ENCODE peak calls at places on chromosomes 11 and 22, in five cellular contexts. G is neural progenitor cell, V is osteoblast, Z is psoas muscle, O is SJSA1. A is an unnamed sample.

GRCh38 chr11:75346912-75347647 is 4.4 kb downstream of the ARRB1 start:
- DNase-seq in O (no peak), V (peak), G (no peak), Z (peak), A (no peak)

GRCh38 chr22:43317252-43317651 is 25.9 kb downstream of the SCUBE1 start:
- DNase-seq in V (no peak), Z (no peak), G (no peak), O (no peak), A (no peak)

GRCh38 chr11:83472831-83473230 is 186.7 kb upstream of the CCDC90B start:
- DNase-seq in G (no peak), V (no peak), O (no peak), Z (no peak), A (no peak)

GRCh38 chr11:65777821-65778361 is 2.9 kb downstream of the AP5B1 start:
- DNase-seq in G (no peak), V (peak), Z (no peak), O (peak), A (peak)

GRCh38 chr11:126871792-126872191 is 128.8 kb downstream of the KIRREL3 start:
- DNase-seq in V (no peak), Z (no peak), O (no peak), G (no peak), A (no peak)

GRCh38 chr22:23240639-23241389 is 60.5 kb downstream of the BCR start:
- DNase-seq in V (no peak), G (peak), O (no peak), Z (no peak), A (peak)

GRCh38 chr11:124719534-124719933 is 20.2 kb upstream of the NRGN start:
- DNase-seq in V (no peak), O (no peak), Z (no peak), G (no peak), A (no peak)

GRCh38 chr22:50528682-50529415 is 963 bp downstream of the TYMP start:
- DNase-seq in O (no peak), Z (no peak), G (no peak), V (peak), A (no peak)

GRCh38 chr11:90705661-90706060 is 482.8 kb upstream of the CHORDC1 start:
- DNase-seq in O (no peak), V (no peak), G (no peak), Z (no peak), A (no peak)

GRCh38 chr11:32893091-32893946 is 708 bp downstream of the QSER1 start:
- DNase-seq in V (peak), G (peak), Z (peak), O (peak), A (peak)

GRCh38 chr22:36405671-36406070 is 17.9 kb upstream of the MYH9 start:
- DNase-seq in V (no peak), G (no peak), O (peak), Z (peak), A (no peak)

GRCh38 chr11:112364962-112365481 is 104.4 kb upstream of the PLET1 start:
- DNase-seq in Z (no peak), G (no peak), V (no peak), O (peak), A (no peak)

GRCh38 chr11:64856382-64857227 is 12.2 kb upstream of the CDC42BPG start:
- DNase-seq in O (peak), G (no peak), Z (peak), V (peak), A (no peak)

GRCh38 chr11:47335733-47336132 is 16.8 kb downstream of the MYBPC3 start:
- DNase-seq in Z (no peak), O (no peak), V (peak), G (peak), A (peak)

GRCh38 chr11:93526058-93526633 is 17.0 kb downstream of the SMCO4 start:
- DNase-seq in Z (no peak), O (no peak), V (no peak), G (no peak), A (no peak)

GRCh38 chr11:70481625-70482528 is 83.5 kb downstream of the CTTN start:
- DNase-seq in G (no peak), Z (peak), O (no peak), V (peak), A (no peak)

GRCh38 chr11:12411806-12412727 is 34.7 kb downstream of the PARVA start:
- DNase-seq in Z (peak), V (peak), O (peak), G (peak), A (peak)

GRCh38 chr22:33851240-33851639 is 69.0 kb downstream of the LARGE1 start:
- DNase-seq in O (no peak), V (no peak), Z (no peak), G (no peak), A (no peak)

GRCh38 chr22:25966448-25966913 is 202.8 kb upstream of the SEZ6L start:
- DNase-seq in G (peak), V (no peak), Z (no peak), O (no peak), A (peak)

GRCh38 chr22:43852605-43853327 is 9.5 kb downstream of the SULT4A1 start:
- DNase-seq in Z (no peak), G (no peak), V (no peak), O (no peak), A (peak)

GRCh38 chr11:32435152-32435480 is 223 bp downstream of the WT1 start:
- DNase-seq in V (no peak), G (no peak), O (no peak), Z (no peak), A (peak)

GRCh38 chr11:58968251-58968711 is 29.0 kb downstream of the GLYATL1 start:
- DNase-seq in O (no peak), G (peak), V (peak), Z (no peak), A (peak)

GRCh38 chr22:44693756-44694155 is 8.2 kb upstream of the PRR5 start:
- DNase-seq in O (no peak), G (no peak), Z (no peak), V (no peak), A (no peak)

GRCh38 chr11:19968860-19969259 is 191.4 kb downstream of the DBX1 start:
- DNase-seq in G (no peak), O (no peak), V (no peak), Z (no peak), A (no peak)

GRCh38 chr11:76588455-76589325 is 81.9 kb downstream of the LRRC32 start:
- DNase-seq in O (no peak), Z (peak), V (peak), G (no peak), A (peak)

GRCh38 chr22:39496131-39496838 is 5.8 kb upstream of the MIEF1 start:
- DNase-seq in Z (peak), G (peak), V (peak), O (peak), A (peak)

GRCh38 chr22:35467788-35468187 is 67.8 kb downstream of the MCM5 start:
- DNase-seq in V (peak), G (peak), Z (peak), O (no peak), A (peak)

GRCh38 chr11:74322667-74323066 is 11.2 kb upstream of the P4HA3 start:
- DNase-seq in O (no peak), V (peak), Z (peak), G (no peak), A (no peak)

GRCh38 chr11:117259417-117259816 is 26.9 kb downstream of the RNF214 start:
- DNase-seq in V (peak), O (no peak), G (no peak), Z (no peak), A (no peak)

GRCh38 chr11:16818284-16818683 is 79.8 kb downstream of the C11orf58 start:
- DNase-seq in G (no peak), Z (no peak), V (peak), O (no peak), A (no peak)

GRCh38 chr11:8913961-8914660 is 3.1 kb downstream of the AKIP1 start:
- DNase-seq in V (peak), G (peak), O (no peak), Z (no peak), A (peak)

GRCh38 chr22:47053013-47053864 is 290.8 kb downstream of the TBC1D22A start:
- DNase-seq in O (no peak), G (no peak), V (peak), Z (no peak), A (no peak)

GRCh38 chr11:92552942-92553341 is 328.3 kb downstream of the FAT3 start:
- DNase-seq in V (no peak), G (no peak), Z (no peak), O (no peak), A (no peak)

GRCh38 chr11:72781313-72782080 is 12.3 kb downstream of the STARD10 start:
- DNase-seq in Z (peak), V (peak), O (no peak), G (peak), A (peak)
- H3K27ac ChIP-seq in Z (no peak), V (no peak), O (no peak), G (no peak), A (no peak)

GRCh38 chr11:35549787-35550186 is 24.4 kb upstream of the PAMR1 start:
- DNase-seq in V (peak), O (peak), G (peak), Z (no peak), A (peak)

GRCh38 chr11:35553831-35554230 is 28.4 kb upstream of the PAMR1 start:
- DNase-seq in G (no peak), V (peak), Z (no peak), O (peak), A (no peak)

GRCh38 chr11:35548925-35549561 is 23.6 kb upstream of the PAMR1 start:
- DNase-seq in O (no peak), V (peak), Z (no peak), G (peak), A (no peak)

GRCh38 chr11:35553021-35553420 is 27.6 kb upstream of the PAMR1 start:
- DNase-seq in O (no peak), Z (no peak), G (no peak), V (no peak), A (no peak)

DNA sequence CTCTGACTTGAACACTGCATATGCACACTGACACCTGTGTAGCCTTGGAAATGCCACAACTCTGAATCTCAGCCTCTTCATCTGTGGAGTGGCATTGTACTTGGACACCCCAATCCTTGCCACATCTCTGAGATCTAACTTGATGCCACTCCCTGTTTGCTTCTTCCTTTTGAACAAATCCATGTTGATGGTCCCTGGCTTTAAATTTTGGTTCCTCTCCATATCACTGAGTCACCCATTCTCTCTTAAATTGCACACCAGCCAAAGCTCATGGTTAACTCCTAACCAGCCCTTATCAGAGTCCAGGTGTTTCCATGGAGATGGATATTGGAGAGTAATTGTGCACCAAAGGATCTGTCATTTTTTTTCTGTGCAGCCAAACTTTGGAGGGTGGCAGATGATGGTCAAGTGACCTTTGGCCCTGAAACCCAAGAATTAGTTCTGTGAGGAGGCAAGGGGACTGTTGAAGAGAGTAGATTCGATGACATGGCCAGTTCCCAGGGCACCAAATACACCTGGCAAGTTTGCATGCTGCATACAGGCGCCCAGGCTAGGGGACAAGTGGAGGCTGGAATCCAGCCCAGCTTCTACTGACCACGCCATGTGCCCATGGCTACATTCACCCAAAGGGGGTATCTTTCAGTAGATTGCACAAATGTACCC is 25.1 kb upstream of the PAMR1 start:
- DNase-seq in V (no peak), Z (no peak), O (no peak), G (no peak), A (no peak)
- H3K27ac ChIP-seq in V (peak), Z (no peak), O (peak), G (no peak), A (no peak)

GRCh38 chr22:28903719-28904118 is 20.3 kb downstream of the ZNRF3 start:
- DNase-seq in G (no peak), Z (no peak), O (no peak), V (no peak), A (peak)
- H3K27ac ChIP-seq in G (no peak), Z (peak), O (no peak), V (no peak), A (peak)

DNA sequence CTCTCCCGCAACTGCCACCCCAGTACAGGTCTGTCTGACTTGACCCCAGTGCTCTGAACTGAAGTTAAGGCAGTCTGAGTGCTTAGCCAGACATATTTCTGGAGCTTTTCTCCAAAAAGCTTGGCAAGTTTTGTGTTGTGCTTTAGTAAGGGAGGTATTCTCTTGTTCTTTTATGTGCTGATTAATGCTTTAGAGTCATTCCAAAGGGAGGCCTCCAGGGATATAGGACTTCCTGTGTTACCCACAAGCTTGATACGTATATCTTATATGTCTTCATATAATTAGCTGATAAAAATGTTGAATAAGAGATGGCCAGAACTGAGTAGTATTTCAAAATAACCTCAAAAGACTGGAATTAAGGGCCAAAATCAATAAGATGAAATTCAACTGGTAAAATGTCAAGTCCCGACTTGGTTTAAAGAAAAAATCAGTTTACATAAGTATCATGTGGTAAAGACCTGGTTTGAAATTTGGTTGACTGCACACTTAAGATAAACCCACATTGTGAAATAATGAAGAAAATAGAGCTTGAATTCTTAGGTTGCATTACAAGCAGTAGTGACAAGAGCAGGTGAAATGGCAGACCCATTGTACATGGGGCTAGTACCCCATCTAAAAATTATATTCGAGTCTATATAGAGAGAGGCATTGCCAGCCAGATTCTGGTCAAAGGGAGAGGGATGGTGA is 226.9 kb downstream of the SNX19 start:
- DNase-seq in G (no peak), O (no peak), Z (no peak), V (peak), A (no peak)
- H3K27ac ChIP-seq in G (no peak), O (no peak), Z (no peak), V (peak), A (no peak)

A was measured in endodermal cell.